ENCODE peak calls at places on chromosome 2, in four cellular contexts. S is A549; I is CD8-positive, alpha-beta T cell; W is tibial artery. P is an unnamed sample.

GRCh38 chr2:52563144-52563543 is 1204.5 kb upstream of the CHAC2 start:
- DNase-seq in I (no peak), S (no peak), W (no peak), P (no peak)

GRCh38 chr2:3585239-3586109 is 9.4 kb upstream of the COLEC11 start:
- DNase-seq in S (no peak), I (no peak), W (peak; percentile 75), P (no peak)

GRCh38 chr2:15666776-15667578 is 75.3 kb downstream of the DDX1 start:
- DNase-seq in W (peak; percentile 28), S (no peak), I (no peak), P (no peak)

GRCh38 chr2:74777161-74777900 is 56.6 kb upstream of the HK2 start:
- DNase-seq in W (no peak), I (no peak), S (no peak), P (no peak)

GRCh38 chr2:74632209-74632938 is 15.8 kb downstream of the M1AP start:
- DNase-seq in W (no peak), I (no peak), S (peak; percentile 16), P (no peak)

GRCh38 chr2:37916512-37917082 is 8.5 kb upstream of the RMDN2 start:
- DNase-seq in W (peak; percentile 75), S (no peak), I (no peak), P (no peak)

GRCh38 chr2:158756976-158757375 is 38.1 kb upstream of the DAPL1 start:
- DNase-seq in I (no peak), W (no peak), S (no peak), P (no peak)

GRCh38 chr2:63047534-63048281 is 2.9 kb upstream of the OTX1 start:
- DNase-seq in S (no peak), W (no peak), I (no peak), P (no peak)

GRCh38 chr2:158664987-158665386 is 130.1 kb upstream of the DAPL1 start:
- DNase-seq in S (no peak), I (no peak), W (no peak), P (no peak)

GRCh38 chr2:43074592-43075053 is 151.8 kb downstream of the ZFP36L2 start:
- DNase-seq in S (no peak), I (no peak), W (no peak), P (no peak)

GRCh38 chr2:225090746-225091145 is 48.5 kb upstream of the DOCK10 start:
- DNase-seq in S (no peak), W (no peak), I (no peak), P (no peak)

GRCh38 chr2:167192833-167193232 is 304.6 kb downstream of the XIRP2 start:
- DNase-seq in S (no peak), W (no peak), I (no peak), P (no peak)

GRCh38 chr2:11621465-11621864 is 48.5 kb downstream of the NTSR2 start:
- DNase-seq in S (no peak), I (no peak), W (no peak), P (no peak)

GRCh38 chr2:239540174-239540573 is 139.4 kb upstream of the HDAC4 start:
- DNase-seq in W (no peak), S (no peak), I (no peak), P (no peak)
- H3K4me1 ChIP-seq in W (no peaks in the 10 kb centered on the region), S (no peaks in the 10 kb centered on the region), I (peaks cover 7% of the 10 kb centered on the region), P (no peaks in the 10 kb centered on the region)

DNA sequence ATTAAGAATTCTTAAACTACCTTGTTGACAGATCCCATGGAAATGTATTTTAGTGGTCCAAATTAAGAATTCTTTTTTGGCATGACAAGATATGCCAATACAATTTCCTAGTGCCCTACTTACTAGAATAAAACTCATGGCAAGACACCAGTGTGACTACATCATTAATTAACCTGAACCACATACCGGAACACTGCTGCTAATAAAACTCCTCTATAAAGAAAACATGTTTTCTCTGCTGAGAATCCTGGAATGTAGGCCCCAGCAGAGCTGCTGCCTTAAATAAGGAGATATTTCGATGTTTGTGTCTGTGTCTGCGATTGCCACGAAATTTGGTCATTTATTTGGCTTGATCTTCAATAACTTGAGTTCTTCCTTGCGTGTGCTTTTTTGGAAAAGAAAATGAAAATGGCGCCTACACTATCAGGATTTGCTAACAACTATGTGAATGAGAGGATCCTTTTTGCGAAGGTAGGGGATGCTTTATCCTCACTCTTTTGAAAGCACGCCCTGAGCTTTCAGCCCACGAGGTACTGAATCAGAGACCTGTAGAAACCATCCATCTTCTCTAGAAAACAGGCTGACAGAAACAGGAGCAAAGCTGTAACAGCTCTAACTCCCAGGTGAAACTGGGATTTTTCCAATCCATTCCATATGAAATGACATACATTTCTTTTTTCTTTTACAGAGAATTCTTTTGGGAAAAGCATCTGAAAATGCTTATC is 27.0 kb downstream of the KLF7 start:
- DNase-seq in S (no peak), I (no peak), W (no peak), P (no peak)
- H3K27ac ChIP-seq in S (no peak overlapping the region), I (no peak overlapping the region), W (peak overlapping the region; percentile 84), P (no peak overlapping the region)

GRCh38 chr2:21422050-21422449 is 298.3 kb downstream of the TDRD15 start:
- DNase-seq in S (no peak), W (no peak), I (no peak), P (no peak)
- H3K4me1 ChIP-seq in S (no peaks in the 10 kb centered on the region), W (no peaks in the 10 kb centered on the region), I (no peaks in the 10 kb centered on the region), P (no peaks in the 10 kb centered on the region)

DNA sequence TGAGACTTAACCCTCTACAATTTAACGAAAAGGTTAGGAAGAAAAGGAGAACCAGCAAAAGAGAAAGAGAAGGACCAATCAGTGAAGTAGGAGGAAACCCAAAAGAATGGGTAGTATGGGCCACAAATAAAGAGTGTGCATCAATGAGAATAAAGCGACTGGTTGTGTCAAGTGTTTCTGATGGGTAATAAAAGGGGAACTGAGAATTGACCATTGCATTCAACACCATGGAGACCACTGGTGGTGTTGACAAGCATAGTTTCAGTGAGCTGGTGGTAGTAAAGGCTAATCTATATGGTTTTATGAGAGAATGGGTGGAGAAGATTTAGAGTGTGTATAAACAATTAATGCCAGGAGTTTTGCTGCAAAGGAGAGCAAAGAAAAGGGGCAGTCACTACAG is 75.4 kb downstream of the CSRNP3 start:
- DNase-seq in S (no peak), W (no peak), I (no peak), P (no peak)
- H3K27ac ChIP-seq in S (no peak overlapping the region), W (no peak overlapping the region), I (no peak overlapping the region), P (no peak overlapping the region)

GRCh38 chr2:65116645-65117044 is 13.3 kb downstream of the RAB1A start:
- DNase-seq in I (no peak), S (no peak), W (no peak), P (no peak)

GRCh38 chr2:65112630-65113029 is 17.3 kb downstream of the RAB1A start:
- DNase-seq in I (no peak), S (no peak), W (no peak), P (no peak)

GRCh38 chr2:65113229-65113628 is 16.7 kb downstream of the RAB1A start:
- DNase-seq in W (no peak), I (no peak), S (no peak), P (no peak)

GRCh38 chr2:65113816-65114215 is 16.1 kb downstream of the RAB1A start:
- DNase-seq in S (no peak), W (no peak), I (no peak), P (no peak)

DNA sequence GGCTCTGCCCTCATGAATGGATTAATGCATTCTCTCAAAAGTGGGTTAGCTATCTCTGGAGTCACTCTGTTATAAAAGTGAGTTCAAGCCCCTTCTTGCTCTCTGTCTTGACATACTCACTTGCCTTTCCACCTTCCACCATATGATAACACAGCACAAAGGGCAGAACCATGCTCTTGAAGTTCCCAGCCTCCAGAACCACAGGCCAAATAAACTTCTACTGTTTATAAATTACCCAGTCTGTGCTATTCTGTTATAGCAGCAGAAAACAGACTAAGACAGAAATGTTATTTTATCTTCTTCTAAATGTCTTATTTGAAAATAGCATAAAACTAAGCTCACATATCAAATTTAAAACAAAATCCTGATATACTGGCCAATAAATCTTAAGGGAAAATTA is 15.0 kb downstream of the RAB1A start:
- DNase-seq in I (no peak), S (no peak), W (no peak), P (no peak)
- H3K4me1 ChIP-seq in I (peaks cover 29% of the 10 kb centered on the region), S (peaks cover 11% of the 10 kb centered on the region), W (peaks cover 48% of the 10 kb centered on the region), P (peaks cover 14% of the 10 kb centered on the region)

GRCh38 chr2:180579388-180579787 is 401.0 kb upstream of the UBE2E3 start:
- DNase-seq in I (no peak), W (no peak), S (no peak), P (no peak)

GRCh38 chr2:180572346-180572745 is 408.1 kb upstream of the UBE2E3 start:
- DNase-seq in S (no peak), I (no peak), W (no peak), P (no peak)

GRCh38 chr2:180573951-180574350 is 406.5 kb upstream of the UBE2E3 start:
- DNase-seq in W (no peak), I (no peak), S (no peak), P (no peak)

GRCh38 chr2:180578441-180578840 is 402.0 kb upstream of the UBE2E3 start:
- DNase-seq in W (no peak), S (no peak), I (no peak), P (no peak)

DNA sequence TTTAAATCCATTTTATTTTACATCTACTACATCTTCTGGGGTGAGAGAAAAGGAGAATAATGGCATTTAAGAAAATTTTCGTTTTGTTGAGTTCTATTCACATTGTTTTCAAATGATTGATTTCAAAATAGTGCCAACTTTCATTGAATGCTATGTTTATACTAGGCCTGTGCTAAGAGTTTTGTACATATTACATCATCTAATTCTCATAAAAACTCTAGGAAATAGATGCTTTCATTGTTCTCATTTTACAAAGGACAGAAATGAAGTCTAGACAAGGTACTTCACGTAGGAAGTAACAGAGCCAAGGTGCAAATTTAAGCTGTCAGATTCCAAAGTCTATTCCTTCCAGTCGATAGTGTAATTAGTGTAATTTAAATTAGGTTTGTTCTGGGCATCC is 402.8 kb upstream of the UBE2E3 start:
- DNase-seq in I (no peak), S (no peak), W (no peak), P (no peak)
- H3K27ac ChIP-seq in I (no peak overlapping the region), S (no peak overlapping the region), W (no peak overlapping the region), P (no peak overlapping the region)

DNA sequence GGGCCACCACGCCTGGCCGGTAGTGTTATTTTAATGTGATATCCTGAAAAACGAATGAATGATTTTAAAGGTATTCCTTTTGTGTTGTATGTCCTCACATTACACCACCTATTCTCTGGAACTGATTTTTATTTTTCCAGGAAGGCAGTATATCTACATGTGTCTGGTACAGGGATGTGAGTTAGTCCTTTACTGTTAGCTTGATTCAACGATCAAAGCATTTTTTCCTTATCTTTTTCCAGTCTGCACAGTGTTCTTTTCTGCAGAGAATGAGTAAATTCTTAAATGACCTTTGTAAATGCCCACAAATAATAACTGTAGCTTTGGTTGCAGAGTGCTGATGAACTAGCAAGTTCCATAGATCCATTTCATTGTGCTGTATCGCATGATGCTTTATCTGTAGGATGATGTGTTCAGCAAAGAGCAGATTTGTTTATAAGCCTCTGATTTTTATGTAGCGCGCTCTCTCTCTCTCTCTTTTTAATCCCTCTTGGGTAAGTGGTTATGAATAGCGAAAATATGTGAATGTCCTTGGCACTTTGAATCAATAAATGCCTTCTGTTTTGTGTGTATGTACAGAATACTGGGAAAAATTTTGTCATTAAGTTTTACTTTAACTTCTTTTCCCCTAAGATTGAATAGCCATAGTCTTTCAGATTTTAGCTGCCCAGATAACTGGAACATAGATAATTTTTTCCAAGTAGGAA is 82.5 kb upstream of the EML6 start:
- DNase-seq in W (no peak), I (no peak), S (no peak), P (no peak)
- H3K4me1 ChIP-seq in W (peaks cover 17% of the 10 kb centered on the region), I (no peaks in the 10 kb centered on the region), S (peaks cover 40% of the 10 kb centered on the region), P (no peaks in the 10 kb centered on the region)

GRCh38 chr2:46871976-46872381 is 43.6 kb downstream of the MCFD2 start:
- DNase-seq in S (no peak), I (no peak), W (peak; percentile 62), P (no peak)

GRCh38 chr2:46875226-46875899 is 40.2 kb downstream of the MCFD2 start:
- DNase-seq in I (no peak), S (no peak), W (no peak), P (no peak)

GRCh38 chr2:46874236-46874929 is 41.2 kb downstream of the MCFD2 start:
- DNase-seq in I (no peak), W (no peak), S (no peak), P (no peak)

GRCh38 chr2:46873632-46874068 is 42.0 kb downstream of the MCFD2 start:
- DNase-seq in W (peak; percentile 86), S (peak; percentile 99), I (no peak), P (no peak)

GRCh38 chr2:46872876-46873631 is 42.6 kb downstream of the MCFD2 start:
- DNase-seq in I (no peak), S (no peak), W (peak; percentile 34), P (no peak)
- H3K27ac ChIP-seq in I (no peak overlapping the region), S (peak overlapping the region; percentile 90), W (peak overlapping the region; percentile 15), P (no peak overlapping the region)